ENCODE peak calls at places on chromosome 12, in four cellular contexts. N, K, Y and C are unnamed samples.
A peak's percentile ranks its signal among the peaks of the same experiment; 100 is the strongest.

GRCh38 chr12:63294327-63294632 is 143.3 kb upstream of the AVPR1A start:
- DNase-seq in N (no peak), K (peak; percentile 73), Y (no peak), C (no peak)

GRCh38 chr12:125329239-125330238 is 264.3 kb downstream of the AACS start:
- DNase-seq in Y (no peak), K (no peak), N (no peak), C (no peak)

GRCh38 chr12:12147111-12147510 is 76.4 kb downstream of the BCL2L14 start:
- DNase-seq in K (no peak), N (no peak), Y (no peak), C (no peak)

GRCh38 chr12:12230275-12230674 is 36.6 kb downstream of the LRP6 start:
- DNase-seq in K (no peak), N (no peak), Y (no peak), C (no peak)

GRCh38 chr12:4421590-4422031 is 24.0 kb downstream of the FGF6 start:
- DNase-seq in N (peak; percentile 58), K (peak; percentile 54), Y (peak; percentile 80), C (no peak)

GRCh38 chr12:107554941-107555340 is 130.7 kb upstream of the PWP1 start:
- DNase-seq in K (no peak), Y (no peak), N (no peak), C (no peak)

GRCh38 chr12:120119395-120119973 is 2.9 kb upstream of the RAB35 start:
- DNase-seq in K (peak; percentile 76), Y (no peak), N (no peak), C (no peak)

GRCh38 chr12:113396828-113397496 is 6.7 kb downstream of the SDS start:
- DNase-seq in N (no peak), Y (no peak), K (no peak), C (no peak)

GRCh38 chr12:51048601-51049369 is 658 bp downstream of the LETMD1 start:
- DNase-seq in N (no peak), Y (peak; percentile 13), K (peak; percentile 38), C (no peak)

GRCh38 chr12:53481957-53482586 is 17.2 kb downstream of the MAP3K12 start:
- DNase-seq in N (peak; percentile 37), K (peak; percentile 49), Y (peak; percentile 43), C (no peak)

GRCh38 chr12:112963227-112963861 is 15.0 kb upstream of the OAS2 start:
- DNase-seq in Y (no peak), N (no peak), K (no peak), C (no peak)

GRCh38 chr12:106223485-106224391 is 24.1 kb downstream of the CKAP4 start:
- DNase-seq in K (peak; percentile 74), Y (peak; percentile 73), N (peak; percentile 83), C (peak; percentile 77)

GRCh38 chr12:39581592-39581991 is 38.0 kb downstream of the ABCD2 start:
- DNase-seq in Y (no peak), K (no peak), N (no peak), C (no peak)

GRCh38 chr12:123149088-123149827 is 1.6 kb downstream of the PITPNM2 start:
- DNase-seq in Y (no peak), N (peak; percentile 72), K (peak; percentile 46), C (no peak)

GRCh38 chr12:45234134-45234865 is 18.4 kb downstream of the ANO6 start:
- DNase-seq in K (peak; percentile 95), N (peak; percentile 72), Y (peak; percentile 81), C (peak; percentile 58)

GRCh38 chr12:1552171-1552570 is 42.2 kb downstream of the FBXL14 start:
- DNase-seq in Y (no peak), K (peak; percentile 47), N (no peak), C (no peak)

GRCh38 chr12:75812341-75813018 is 219.1 kb downstream of the PHLDA1 start:
- DNase-seq in Y (no peak), N (no peak), K (peak; percentile 93), C (peak; percentile 20)

GRCh38 chr12:123614110-123614509 is 12.2 kb downstream of the DDX55 start:
- DNase-seq in N (no peak), Y (no peak), K (no peak), C (no peak)

GRCh38 chr12:52310622-52311281 is 10.4 kb downstream of the KRT83 start:
- DNase-seq in K (peak; percentile 80), Y (no peak), N (no peak), C (no peak)

GRCh38 chr12:52305921-52306705 is 14.8 kb upstream of the KRT81 start:
- DNase-seq in N (no peak), K (no peak), Y (no peak), C (no peak)

GRCh38 chr12:52311282-52311643 is 9.9 kb downstream of the KRT83 start:
- DNase-seq in K (peak; percentile 63), Y (no peak), N (no peak), C (no peak)

GRCh38 chr12:52308807-52309425 is 12.3 kb downstream of the KRT83 start:
- DNase-seq in Y (no peak), K (no peak), N (no peak), C (no peak)

GRCh38 chr12:52307836-52308806 is 13.1 kb downstream of the KRT83 start:
- DNase-seq in N (no peak), Y (peak; percentile 82), K (peak; percentile 78), C (no peak)
- H3K27ac ChIP-seq in N (no peak overlapping the region), Y (no peak overlapping the region), K (no peak overlapping the region), C (no peak overlapping the region)

DNA sequence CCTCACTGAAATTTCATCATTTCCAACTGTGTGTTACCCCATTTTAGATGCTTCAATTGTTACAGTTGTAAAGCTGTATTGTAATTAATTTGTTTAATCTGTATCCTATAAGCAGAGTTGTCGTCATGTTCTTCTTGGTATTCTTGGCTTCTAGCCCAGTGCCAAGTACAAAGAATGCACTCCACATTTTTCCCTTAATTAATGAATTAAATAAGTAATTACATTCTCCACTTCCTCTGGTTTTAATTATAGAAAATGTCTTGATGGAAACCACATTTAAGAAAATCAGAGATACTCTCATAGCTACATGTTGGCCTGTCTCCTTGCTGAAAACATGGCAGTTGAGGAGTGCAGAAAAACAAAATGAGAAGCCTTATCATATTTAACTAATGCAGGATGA is 749 bp downstream of the DNAI7 start:
- DNase-seq in K (peak; percentile 45), Y (no peak), N (no peak), C (no peak)
- H3K4me3 ChIP-seq in K (peak overlapping the region; percentile 86), Y (peak overlapping the region; percentile 57), N (peak overlapping the region; percentile 72), C (peak overlapping the region; percentile 60)

DNA sequence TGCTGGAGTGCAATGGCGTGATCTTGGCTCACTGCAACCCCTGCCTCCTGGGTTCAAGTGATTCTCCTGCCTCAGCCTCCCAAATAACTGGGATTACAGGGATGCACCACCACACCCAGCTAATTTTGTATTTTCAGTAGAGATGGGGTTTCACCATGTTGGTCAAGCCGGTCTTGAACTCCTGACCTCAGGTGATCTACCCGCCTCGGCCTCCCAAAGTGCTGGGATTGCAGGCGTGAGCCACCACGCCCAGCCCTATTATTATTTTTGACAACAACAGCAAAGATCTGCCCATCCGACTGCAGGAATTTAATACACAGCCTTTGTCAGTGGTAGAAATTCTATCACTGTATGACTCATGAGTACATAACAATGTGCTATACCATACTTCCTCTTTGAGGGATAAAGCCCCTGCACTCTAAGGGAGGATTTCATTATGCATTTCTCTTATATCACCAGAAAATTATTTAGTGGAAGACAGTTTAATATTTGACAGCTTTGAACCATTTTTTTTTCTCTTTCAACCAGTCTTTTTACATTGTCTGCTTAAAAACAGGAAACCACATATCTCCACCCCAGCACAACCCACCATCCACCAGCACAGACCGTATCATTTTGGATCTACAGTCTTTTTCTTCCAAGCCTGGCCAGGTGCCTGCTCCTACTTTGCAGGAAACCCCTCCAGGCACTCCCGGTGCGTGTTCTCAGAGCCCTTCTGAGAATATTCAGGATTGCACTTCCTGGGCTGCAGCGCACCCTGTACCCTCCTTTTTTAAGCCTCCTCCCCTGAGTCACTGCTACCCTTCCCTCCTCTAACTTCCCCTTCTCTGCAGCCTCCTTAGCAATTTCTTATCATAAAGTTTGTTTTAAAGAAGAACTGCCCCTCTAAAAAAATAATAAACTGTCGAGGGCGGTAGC is 594 bp downstream of the ARHGDIB start:
- DNase-seq in Y (no peak), K (peak; percentile 27), N (peak; percentile 16), C (no peak)
- H3K27ac ChIP-seq in Y (no peak overlapping the region), K (no peak overlapping the region), N (peak overlapping the region; percentile 86), C (peak overlapping the region; percentile 77)

GRCh38 chr12:110578522-110579238 is 4.4 kb downstream of the PPTC7 start:
- DNase-seq in K (no peak), Y (no peak), N (no peak), C (no peak)
- H3K4me3 ChIP-seq in K (peak overlapping the region; percentile 68), Y (no peak overlapping the region), N (no peak overlapping the region), C (no peak overlapping the region)

GRCh38 chr12:25495336-25496097 is 57.6 kb downstream of the LMNTD1 start:
- DNase-seq in N (no peak), K (peak; percentile 85), Y (no peak), C (no peak)
- H3K27ac ChIP-seq in N (no peak overlapping the region), K (peak overlapping the region; percentile 55), Y (no peak overlapping the region), C (no peak overlapping the region)